ENCODE peak calls at places on chromosomes 5 and 9, in nine cellular contexts. Z is mammary epithelial cell, S is bronchial epithelial cell, O is lower lobe of right lung, E is GM12864, F is foreskin fibroblast, N is uterus, W is HCT116, B is osteoblast. Y is an unnamed sample.

GRCh38 chr9:95506692-95507455 is 9.9 kb downstream of the PTCH1 start:
- DNase-seq in B (peak; percentile 91), N (no peak), F (peak; percentile 77), Z (peak; percentile 67), W (no peak), S (peak; percentile 36), E (no peak), O (no peak), Y (no peak)

GRCh38 chr9:87630266-87630665 is 95.7 kb upstream of the CTSL start:
- DNase-seq in B (no peak), S (no peak), F (no peak), E (no peak), W (no peak), Z (no peak), O (no peak), N (no peak), Y (no peak)

GRCh38 chr9:96391021-96391765 is 7.7 kb upstream of the SLC35D2 start:
- DNase-seq in N (no peak), Z (no peak), W (no peak), B (peak; percentile 49), E (no peak), F (no peak), O (no peak), S (no peak), Y (no peak)

GRCh38 chr9:95250462-95251058 is 66.9 kb downstream of the FANCC start:
- DNase-seq in S (no peak), O (no peak), E (no peak), Z (no peak), N (no peak), W (no peak), B (no peak), F (no peak), Y (no peak)

GRCh38 chr5:109359643-109360042 is 50.1 kb downstream of the PJA2 start:
- DNase-seq in B (no peak), N (no peak), E (no peak), F (no peak), W (no peak), S (no peak), O (no peak), Z (no peak), Y (no peak)

GRCh38 chr5:111068208-111068607 is 3.3 kb upstream of the TSLP start:
- DNase-seq in O (no peak), Z (peak; percentile 28), W (no peak), S (peak; percentile 63), F (peak; percentile 76), E (no peak), B (no peak), N (no peak), Y (no peak)

GRCh38 chr9:16708638-16709435 is 161.6 kb downstream of the BNC2 start:
- DNase-seq in O (no peak), F (no peak), B (no peak), E (no peak), S (no peak), W (no peak), Z (no peak), N (no peak), Y (no peak)

GRCh38 chr5:43839218-43839617 is 236.2 kb downstream of the NNT start:
- DNase-seq in O (no peak), B (peak; percentile 80), S (peak; percentile 2), N (no peak), E (no peak), W (no peak), Z (peak; percentile 40), F (peak; percentile 83), Y (no peak)

GRCh38 chr5:84635235-84636055 is 250.8 kb upstream of the EDIL3 start:
- DNase-seq in N (no peak), W (no peak), B (peak; percentile 18), Z (no peak), E (no peak), F (no peak), O (peak; percentile 36), S (no peak), Y (no peak)

GRCh38 chr9:86471501-86471900 is 117.3 kb upstream of the TUT7 start:
- DNase-seq in O (no peak), B (peak; percentile 34), N (no peak), F (no peak), Z (no peak), E (no peak), W (no peak), S (no peak), Y (no peak)

GRCh38 chr5:152864447-152864846 is 459.4 kb upstream of the NMUR2 start:
- DNase-seq in B (no peak), O (no peak), F (no peak), S (no peak), W (no peak), N (no peak), Z (no peak), E (no peak), Y (no peak)

GRCh38 chr9:70110194-70111041 is 66.8 kb downstream of the MAMDC2 start:
- DNase-seq in B (no peak), E (no peak), Z (no peak), O (no peak), F (peak; percentile 73), N (no peak), W (no peak), S (no peak), Y (no peak)

GRCh38 chr5:80219381-80219780 is 36.5 kb downstream of the SERINC5 start:
- DNase-seq in S (no peak), E (no peak), N (no peak), F (no peak), O (no peak), W (no peak), B (no peak), Z (no peak), Y (no peak)

GRCh38 chr5:80225954-80226353 is 29.9 kb downstream of the SERINC5 start:
- DNase-seq in F (no peak), E (no peak), Z (no peak), S (no peak), W (no peak), O (no peak), B (no peak), N (no peak), Y (no peak)

GRCh38 chr5:80225189-80225588 is 30.7 kb downstream of the SERINC5 start:
- DNase-seq in N (no peak), B (no peak), Z (no peak), O (no peak), E (no peak), S (no peak), W (no peak), F (no peak), Y (no peak)

GRCh38 chr5:80220268-80220897 is 35.5 kb downstream of the SERINC5 start:
- DNase-seq in O (no peak), N (no peak), E (no peak), F (no peak), Z (no peak), W (no peak), S (no peak), B (no peak), Y (no peak)

DNA sequence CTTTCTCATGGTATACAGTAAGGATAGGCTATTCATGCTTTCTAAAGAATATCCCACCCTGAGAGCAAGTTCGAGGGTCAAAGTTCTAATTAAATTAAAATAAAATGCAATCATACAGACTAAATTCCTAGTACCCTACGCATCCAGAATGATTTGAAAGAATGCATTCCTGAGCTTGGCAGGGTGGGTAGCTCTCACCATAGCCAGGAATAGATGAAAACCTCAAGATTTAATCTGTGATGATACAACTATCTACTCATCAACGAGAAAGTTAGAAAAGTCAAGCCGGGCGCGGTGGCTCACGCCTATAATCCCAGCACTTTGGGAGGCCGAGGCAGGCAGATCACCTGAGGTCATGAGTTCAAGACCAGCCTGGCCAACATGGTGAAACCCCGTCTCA is 32.3 kb downstream of the SERINC5 start:
- DNase-seq in S (no peak), E (no peak), F (no peak), W (no peak), B (no peak), O (no peak), N (no peak), Z (peak; percentile 20), Y (no peak)
- TF ChIP-seq CTCF in S (no peak), E (no peak), F (no peak), W (no peak), B (no peak), O (no peak), N (no peak), Z (no peak), Y (no peak)

GRCh38 chr9:77488439-77489126 is 159.5 kb downstream of the GNA14 start:
- DNase-seq in S (peak; percentile 29), F (peak; percentile 56), W (peak; percentile 7), E (no peak), O (no peak), N (no peak), B (peak; percentile 73), Z (no peak), Y (no peak)
- TF ChIP-seq CTCF in S (peak; percentile 39), F (peak; percentile 61), W (peak; percentile 56), E (peak; percentile 47), O (peak; percentile 22), N (no peak), B (peak; percentile 66), Z (peak; percentile 64), Y (no peak)

DNA sequence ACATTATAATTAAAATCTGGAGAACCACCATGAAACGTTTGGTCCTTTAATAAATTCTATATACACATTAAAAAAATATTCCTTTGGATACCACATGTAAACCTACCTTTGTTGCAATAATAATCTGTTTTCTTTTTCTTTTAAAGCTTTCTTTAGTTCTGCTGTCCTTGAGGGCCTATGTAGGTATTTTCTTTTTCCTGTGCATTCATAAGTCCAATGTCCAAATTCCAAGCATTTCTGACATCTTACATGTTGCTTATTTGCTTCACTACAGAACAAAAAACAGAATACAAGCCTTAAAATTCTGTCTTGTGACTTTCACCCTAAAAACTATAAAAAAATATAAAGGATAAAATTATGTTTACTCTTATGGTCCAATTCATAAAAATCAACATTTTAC is 19.7 kb downstream of the ZCCHC10 start:
- DNase-seq in F (no peak), N (no peak), Z (no peak), B (no peak), O (no peak), E (no peak), S (no peak), W (no peak), Y (no peak)
- TF ChIP-seq CTCF in F (no peak), N (no peak), Z (no peak), B (no peak), O (no peak), E (no peak), S (no peak), W (no peak), Y (no peak)

GRCh38 chr5:147223343-147223742 is 11.5 kb upstream of the STK32A start:
- DNase-seq in O (no peak), Z (no peak), E (no peak), S (no peak), N (no peak), W (no peak), B (no peak), F (no peak), Y (no peak)

GRCh38 chr5:147225938-147226337 is 8.9 kb upstream of the STK32A start:
- DNase-seq in S (no peak), F (no peak), Z (no peak), W (no peak), E (no peak), O (no peak), B (peak; percentile 3), N (no peak), Y (no peak)

GRCh38 chr5:147226512-147226911 is 8.3 kb upstream of the STK32A start:
- DNase-seq in N (no peak), S (no peak), W (no peak), O (no peak), E (no peak), Z (no peak), B (peak; percentile 19), F (no peak), Y (no peak)

GRCh38 chr5:147223951-147224791 is 10.7 kb upstream of the STK32A start:
- DNase-seq in Z (peak; percentile 21), S (peak; percentile 51), F (peak; percentile 21), W (peak; percentile 36), B (peak; percentile 83), N (peak; percentile 49), O (no peak), E (no peak), Y (no peak)
- TF ChIP-seq CTCF in Z (peak; percentile 73), S (peak; percentile 66), F (peak; percentile 68), W (peak; percentile 83), B (peak; percentile 74), N (peak; percentile 66), O (peak; percentile 69), E (peak; percentile 37), Y (peak; percentile 26)

Y was measured in CD14-positive monocyte.